ENCODE peak calls at places on chromosomes 6 and 20, in eight cellular contexts. J is neural progenitor cell; I is effector memory CD4-positive, alpha-beta T cell; K is small intestine; Y is CD8-positive, alpha-beta T cell; V is thyroid gland; A is ovary; Q is spleen. T is an unnamed sample.
A peak's percentile ranks its signal among the peaks of the same experiment; 100 is the strongest.

GRCh38 chr6:152858151-152858550 is 107.6 kb downstream of the VIP start:
- DNase-seq in J (no peak), I (no peak), K (no peak), Y (no peak), V (no peak), A (no peak), Q (no peak), T (no peak)

GRCh38 chr6:7073810-7074525 is 33.8 kb upstream of the RREB1 start:
- DNase-seq in J (no peak), I (no peak), K (peak; percentile 30), Y (peak; percentile 38), V (no peak), A (peak; percentile 40), Q (peak; percentile 93), T (no peak)

GRCh38 chr20:48582361-48582991 is 245.3 kb downstream of the PREX1 start:
- DNase-seq in J (no peak), I (no peak), K (no peak), Y (no peak), V (no peak), A (no peak), Q (no peak), T (no peak)

GRCh38 chr20:41664584-41664983 is 46.4 kb upstream of the CHD6 start:
- DNase-seq in J (peak; percentile 25), I (no peak), K (peak; percentile 11), Y (no peak), V (no peak), A (no peak), Q (no peak), T (no peak)

GRCh38 chr20:52242237-52243230 is 51.0 kb upstream of the ZFP64 start:
- DNase-seq in J (peak; percentile 54), I (no peak), K (no peak), Y (no peak), V (no peak), A (no peak), Q (no peak), T (no peak)

GRCh38 chr6:157148391-157149323 is 174.7 kb downstream of the TMEM242 start:
- DNase-seq in J (no peak), I (no peak), K (no peak), Y (no peak), V (peak; percentile 23), A (peak; percentile 45), Q (no peak), T (no peak)

GRCh38 chr6:151257984-151258445 is 18.2 kb downstream of the AKAP12 start:
- DNase-seq in J (no peak), I (no peak), K (no peak), Y (no peak), V (no peak), A (no peak), Q (no peak), T (no peak)

GRCh38 chr20:6178537-6178936 is 55.7 kb upstream of the FERMT1 start:
- DNase-seq in J (peak; percentile 44), I (no peak), K (peak; percentile 47), Y (no peak), V (no peak), A (no peak), Q (no peak), T (no peak)

GRCh38 chr6:90088009-90088408 is 193.7 kb downstream of the GJA10 start:
- DNase-seq in J (no peak), I (no peak), K (no peak), Y (no peak), V (no peak), A (no peak), Q (no peak), T (no peak)

GRCh38 chr6:49540614-49541013 is 9.9 kb upstream of the C6orf141 start:
- DNase-seq in J (no peak), I (no peak), K (no peak), Y (no peak), V (no peak), A (no peak), Q (no peak), T (no peak)

GRCh38 chr6:13709698-13710551 is 1.7 kb downstream of the RANBP9 start:
- DNase-seq in J (peak; percentile 40), I (no peak), K (no peak), Y (no peak), V (no peak), A (no peak), Q (no peak), T (no peak)

GRCh38 chr20:39289316-39289715 is 327.2 kb downstream of the DHX35 start:
- DNase-seq in J (peak; percentile 46), I (no peak), K (peak; percentile 34), Y (no peak), V (no peak), A (no peak), Q (no peak), T (no peak)

GRCh38 chr20:20752712-20753111 is 40.3 kb upstream of the RALGAPA2 start:
- DNase-seq in J (no peak), I (no peak), K (peak; percentile 11), Y (no peak), V (no peak), A (no peak), Q (no peak), T (no peak)

GRCh38 chr20:50092436-50092835 is 20.5 kb downstream of the UBE2V1 start:
- DNase-seq in J (no peak), I (no peak), K (no peak), Y (no peak), V (no peak), A (no peak), Q (no peak), T (no peak)

GRCh38 chr6:1538810-1539482 is 70.8 kb upstream of the FOXC1 start:
- DNase-seq in J (no peak), I (no peak), K (no peak), Y (no peak), V (no peak), A (no peak), Q (no peak), T (no peak)

GRCh38 chr20:5448449-5449118 is 131.8 kb upstream of the PROKR2 start:
- DNase-seq in J (peak; percentile 73), I (no peak), K (peak; percentile 59), Y (peak; percentile 26), V (peak; percentile 67), A (no peak), Q (no peak), T (no peak)

GRCh38 chr20:9409981-9410380 is 104.4 kb upstream of the LAMP5 start:
- DNase-seq in J (no peak), I (no peak), K (no peak), Y (no peak), V (no peak), A (no peak), Q (no peak), T (no peak)

GRCh38 chr6:166274739-166275370 is 33.3 kb downstream of the PRR18 start:
- DNase-seq in J (no peak), I (no peak), K (no peak), Y (no peak), V (no peak), A (no peak), Q (peak; percentile 82), T (no peak)

GRCh38 chr20:24502661-24503060 is 33.2 kb downstream of the SYNDIG1 start:
- DNase-seq in J (no peak), I (no peak), K (no peak), Y (no peak), V (no peak), A (no peak), Q (no peak), T (no peak)

GRCh38 chr20:17616480-17617211 is 46.8 kb downstream of the DSTN start:
- DNase-seq in J (no peak), I (no peak), K (no peak), Y (no peak), V (peak; percentile 1), A (no peak), Q (peak; percentile 74), T (no peak)

GRCh38 chr6:55758156-55758942 is 117.0 kb downstream of the BMP5 start:
- DNase-seq in J (no peak), I (no peak), K (no peak), Y (no peak), V (no peak), A (no peak), Q (no peak), T (no peak)

DNA sequence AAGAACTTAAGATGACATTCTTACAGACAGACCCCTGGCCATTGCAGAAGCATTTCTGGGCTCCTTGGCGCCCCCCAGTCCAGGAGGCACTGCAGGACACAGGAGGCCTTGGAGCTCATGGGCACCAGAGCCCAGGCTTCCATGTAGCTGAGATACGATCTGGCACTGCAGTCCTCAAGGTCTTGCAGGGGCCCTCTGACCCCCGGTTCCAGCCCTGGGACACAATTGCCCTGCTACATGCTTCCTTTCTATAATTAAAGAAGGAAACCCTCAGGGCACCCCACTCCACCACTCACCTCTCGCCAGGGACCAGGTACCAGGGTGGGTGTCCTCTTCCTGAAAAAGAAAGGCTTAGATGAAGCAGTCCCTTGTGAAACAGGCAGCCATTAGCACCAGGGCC is 33.6 kb downstream of the WFDC3 start:
- DNase-seq in J (no peak), I (no peak), K (no peak), Y (no peak), V (no peak), A (no peak), Q (no peak), T (no peak)
- H3K9me3 ChIP-seq in J (no peaks in the 10 kb centered on the region), I (no peaks in the 10 kb centered on the region), K (no peaks in the 10 kb centered on the region), Y (no peaks in the 10 kb centered on the region), V (no peaks in the 10 kb centered on the region), A (peaks cover 5% of the 10 kb centered on the region), Q (peaks cover 10% of the 10 kb centered on the region), T (no peaks in the 10 kb centered on the region)

GRCh38 chr6:165183496-165184140 is 125.8 kb downstream of the C6orf118 start:
- DNase-seq in J (no peak), I (no peak), K (no peak), Y (no peak), V (no peak), A (no peak), Q (no peak), T (no peak)
- H3K9me3 ChIP-seq in J (no peaks in the 10 kb centered on the region), I (no peaks in the 10 kb centered on the region), K (no peaks in the 10 kb centered on the region), Y (no peaks in the 10 kb centered on the region), V (no peaks in the 10 kb centered on the region), A (no peaks in the 10 kb centered on the region), Q (peaks cover 11% of the 10 kb centered on the region), T (peaks cover 3% of the 10 kb centered on the region)

DNA sequence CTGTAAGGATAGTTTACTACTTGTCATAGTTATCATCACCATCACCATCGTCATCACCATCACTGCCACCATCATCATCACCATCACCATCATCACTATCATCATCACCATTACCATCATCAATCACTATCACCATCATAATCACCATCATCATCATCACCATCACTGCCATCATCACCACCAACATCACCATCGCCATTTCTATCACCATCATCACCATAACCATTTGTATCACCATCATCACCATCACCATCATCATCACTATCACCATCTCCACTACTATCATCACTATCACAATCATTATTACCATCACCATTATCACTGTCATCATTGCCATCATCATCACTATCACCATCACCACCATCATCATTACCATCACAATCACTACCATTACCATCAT is 655.5 kb upstream of the DEFB115 start:
- DNase-seq in J (no peak), I (no peak), K (no peak), Y (no peak), V (no peak), A (no peak), Q (no peak), T (no peak)
- H3K9me3 ChIP-seq in J (peaks cover 14% of the 10 kb centered on the region), I (no peaks in the 10 kb centered on the region), K (no peaks in the 10 kb centered on the region), Y (no peaks in the 10 kb centered on the region), V (no peaks in the 10 kb centered on the region), A (no peaks in the 10 kb centered on the region), Q (peaks cover 43% of the 10 kb centered on the region), T (no peaks in the 10 kb centered on the region)

DNA sequence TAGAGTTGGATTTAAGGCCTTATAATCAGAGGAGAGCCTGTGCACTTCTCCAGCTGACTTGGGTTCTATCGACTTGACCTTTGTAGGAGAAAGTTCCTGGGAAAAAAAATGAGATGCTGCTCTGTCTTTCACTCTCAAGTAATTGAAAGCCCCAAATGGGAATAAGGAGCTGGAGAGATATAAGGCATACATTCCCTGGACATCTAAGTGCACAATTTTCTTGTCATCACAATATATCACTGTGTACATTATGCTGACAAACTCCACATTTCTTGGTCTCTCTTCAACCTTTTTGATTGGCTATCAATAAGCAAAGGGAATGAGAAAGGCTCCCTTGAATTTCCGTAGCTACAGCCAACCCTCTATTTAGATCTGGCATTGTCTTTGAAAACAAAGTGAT is 450.1 kb upstream of the MAN1A1 start:
- DNase-seq in J (no peak), I (no peak), K (no peak), Y (no peak), V (no peak), A (no peak), Q (no peak), T (no peak)
- H3K9me3 ChIP-seq in J (no peaks in the 10 kb centered on the region), I (no peaks in the 10 kb centered on the region), K (no peaks in the 10 kb centered on the region), Y (no peaks in the 10 kb centered on the region), V (no peaks in the 10 kb centered on the region), A (no peaks in the 10 kb centered on the region), Q (no peaks in the 10 kb centered on the region), T (no peaks in the 10 kb centered on the region)

T was measured in T-helper 17 cell.